ENCODE peak calls at places on chromosomes 12 and 14, in six cellular contexts. N is stimulated activated effector memory CD8-positive, alpha-beta T cell treated with anti-CD3 and anti-CD28 coated beads, Interleukin-12 subunit alpha, Interleukin-12 subunit beta, amount 100 ng/mL, for 72 hours; I is HCEC 1CT; Z is NCI-H2081 treated with DMSO at 0.1 percent for 48 hours; S is stimulated activated CD4-positive, alpha-beta T cell treated with anti-CD3 and anti-CD28 coated beads, Interleukin-4, amount 100 ng/mL, for 48 hours; J is psoas muscle. B is an unnamed sample.
A peak's percentile ranks its signal among the peaks of the same experiment; 100 is the strongest.

GRCh38 chr12:29164477-29165163 is 15.5 kb downstream of the FAR2 start:
- DNase-seq in N (no peak), I (peak; percentile 85), Z (no peak), S (no peak), J (no peak), B (no peak)

GRCh38 chr12:88546851-88547250 is 33.4 kb downstream of the KITLG start:
- DNase-seq in N (no peak), I (peak; percentile 64), Z (no peak), S (no peak), J (no peak), B (peak; percentile 30)

GRCh38 chr12:70052931-70053497 is 190.2 kb upstream of the CNOT2 start:
- DNase-seq in N (no peak), I (peak; percentile 68), Z (no peak), S (no peak), J (no peak), B (peak; percentile 6)

GRCh38 chr12:109735825-109736551 is 22.4 kb downstream of the FAM222A start:
- DNase-seq in N (no peak), I (no peak), Z (no peak), S (no peak), J (peak; percentile 1), B (no peak)

GRCh38 chr12:122840580-122841513 is 5.6 kb downstream of the HIP1R start:
- DNase-seq in N (no peak), I (no peak), Z (no peak), S (no peak), J (no peak), B (no peak)

GRCh38 chr12:118327381-118327780 is 45.3 kb downstream of the TAOK3 start:
- DNase-seq in N (no peak), I (no peak), Z (no peak), S (no peak), J (no peak), B (no peak)

GRCh38 chr14:79704406-79704805 is 506.9 kb downstream of the DIO2 start:
- DNase-seq in N (no peak), I (no peak), Z (no peak), S (no peak), J (no peak), B (no peak)

GRCh38 chr12:15688202-15688736 is 100.9 kb downstream of the EPS8 start:
- DNase-seq in N (no peak), I (no peak), Z (no peak), S (no peak), J (peak; percentile 55), B (no peak)

GRCh38 chr14:55446127-55446736 is 5.8 kb upstream of the TBPL2 start:
- DNase-seq in N (peak; percentile 70), I (peak; percentile 75), Z (peak; percentile 50), S (peak; percentile 46), J (no peak), B (peak; percentile 73)